ENCODE peak calls at places on chromosome 6, in nine cellular contexts. L, B, Q, P, H, N, E, I and O are unnamed samples.

GRCh38 chr6:13001951-13002350 is 285.4 kb downstream of the PHACTR1 start:
- DNase-seq in L (no peak), E (no peak), I (no peak), N (no peak), H (no peak), B (no peak), P (no peak), Q (no peak), O (no peak)

GRCh38 chr6:22886881-22887581 is 317.7 kb downstream of the HDGFL1 start:
- DNase-seq in P (no peak), E (no peak), B (no peak), Q (no peak), H (no peak), L (no peak), N (no peak), I (no peak), O (no peak)

GRCh38 chr6:140130074-140130473 is 755.6 kb upstream of the CITED2 start:
- DNase-seq in Q (no peak), E (no peak), I (no peak), B (no peak), P (no peak), N (no peak), H (no peak), L (no peak), O (no peak)

GRCh38 chr6:137904822-137905617 is 38.0 kb downstream of the TNFAIP3 start:
- DNase-seq in Q (no peak), H (no peak), I (no peak), N (peak; percentile 31), L (no peak), B (no peak), P (no peak), E (peak; percentile 15), O (peak; percentile 21)

GRCh38 chr6:107021786-107022185 is 6.2 kb upstream of the MTRES1 start:
- DNase-seq in H (no peak), L (no peak), P (no peak), I (no peak), N (no peak), B (peak; percentile 49), E (no peak), Q (no peak), O (no peak)

GRCh38 chr6:39887692-39888450 is 46.4 kb downstream of the MOCS1 start:
- DNase-seq in I (no peak), P (peak; percentile 20), Q (no peak), L (peak; percentile 34), N (peak; percentile 17), B (no peak), E (peak; percentile 80), H (no peak), O (no peak)

GRCh38 chr6:3268680-3269079 is 9.9 kb downstream of the PSMG4 start:
- DNase-seq in L (no peak), N (no peak), E (no peak), Q (no peak), I (no peak), B (no peak), H (no peak), P (no peak), O (no peak)

GRCh38 chr6:73409395-73409794 is 14.8 kb downstream of the DDX43 start:
- DNase-seq in P (no peak), I (no peak), H (no peak), E (no peak), Q (no peak), B (no peak), N (no peak), L (no peak), O (no peak)

GRCh38 chr6:13615802-13616140 is 636 bp downstream of the NOL7 start:
- DNase-seq in I (no peak), L (peak; percentile 50), P (peak; percentile 71), N (peak; percentile 75), Q (peak; percentile 25), H (peak; percentile 28), E (peak; percentile 54), B (peak; percentile 33), O (no peak)

GRCh38 chr6:43491750-43492661 is 14.6 kb downstream of the TJAP1 start:
- DNase-seq in H (no peak), L (no peak), B (peak; percentile 80), N (peak; percentile 76), P (no peak), E (peak; percentile 84), Q (no peak), I (no peak), O (no peak)

DNA sequence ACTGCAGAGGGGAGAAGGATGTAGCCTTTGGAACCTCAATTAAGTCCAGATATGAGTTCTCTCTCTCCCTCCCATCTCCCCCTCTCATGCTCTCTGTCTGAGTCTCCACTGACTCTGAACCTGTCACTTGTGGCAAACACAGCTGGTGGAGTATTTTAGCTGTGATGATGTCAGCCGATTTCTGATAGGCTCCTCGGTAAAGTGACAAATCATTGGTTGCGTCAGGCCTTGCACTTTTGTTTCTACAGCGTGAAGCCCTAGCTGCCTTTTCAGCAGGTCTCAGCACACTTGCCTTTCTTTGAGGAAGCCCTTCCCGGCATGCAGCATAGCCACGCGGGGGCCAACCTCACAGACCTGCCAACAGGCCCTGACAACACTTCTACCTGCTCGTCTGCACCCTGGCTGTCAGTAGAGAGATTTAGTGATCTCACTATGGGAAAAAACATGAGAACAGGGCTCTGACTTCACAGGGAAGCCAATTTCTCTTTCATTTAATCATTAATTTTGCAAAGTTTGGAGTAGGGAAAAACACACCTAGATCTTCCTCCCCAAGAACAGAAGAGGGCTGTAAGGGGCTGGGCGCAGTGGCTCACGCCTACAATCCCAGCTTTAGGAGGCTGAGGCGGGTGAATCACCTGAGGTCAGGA is 84.4 kb downstream of the GMPR start:
- DNase-seq in Q (peak; percentile 94), N (peak; percentile 61), L (no peak), B (peak; percentile 37), P (no peak), H (peak; percentile 87), E (peak; percentile 49), I (peak; percentile 78), O (peak; percentile 80)
- TF ChIP-seq CTCF in Q (peak; percentile 9), N (no peak), L (no peak), B (no peak), P (no peak), H (no peak), E (no peak), I (no peak), O (no peak)

GRCh38 chr6:124795879-124796838 is 166.1 kb upstream of the RNF217 start:
- DNase-seq in B (peak; percentile 33), P (peak; percentile 41), I (no peak), H (no peak), E (peak; percentile 19), N (no peak), L (peak; percentile 46), Q (peak; percentile 12), O (no peak)
- TF ChIP-seq CTCF in B (peak; percentile 29), P (peak; percentile 62), I (no peak), H (no peak), E (peak; percentile 65), N (no peak), L (peak; percentile 41), Q (peak; percentile 46), O (peak; percentile 24)

GRCh38 chr6:9233226-9233625 is 797.9 kb upstream of the SLC35B3 start:
- DNase-seq in H (no peak), Q (no peak), P (no peak), E (no peak), I (no peak), N (no peak), L (no peak), B (no peak), O (no peak)
- TF ChIP-seq CTCF in H (no peak), Q (no peak), P (no peak), E (no peak), I (no peak), N (no peak), L (no peak), B (no peak), O (no peak)

DNA sequence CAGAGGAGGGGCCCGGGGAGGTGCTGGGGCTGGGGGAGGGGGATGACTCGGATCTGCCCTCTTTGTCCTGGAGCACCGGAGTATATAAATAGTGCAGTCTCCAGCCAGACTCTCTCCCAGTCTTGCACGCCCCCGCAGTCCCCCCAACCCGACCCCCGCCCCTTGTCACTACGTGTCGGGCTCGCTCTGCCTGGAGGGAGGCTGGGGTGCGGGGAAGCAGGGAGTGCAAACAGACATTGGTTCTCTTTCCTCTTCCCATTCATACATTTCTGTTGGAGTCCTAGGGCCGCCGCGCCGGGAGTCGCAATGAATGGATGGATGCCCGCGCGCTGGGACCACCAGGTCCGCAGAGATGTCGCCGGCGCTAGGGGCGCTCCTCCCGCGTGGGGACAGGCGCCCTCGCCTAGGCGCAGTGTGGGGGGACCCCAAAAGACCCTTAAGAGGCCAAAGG is 179.3 kb downstream of the TBXT start:
- DNase-seq in P (peak; percentile 57), Q (no peak), H (no peak), E (no peak), N (no peak), B (no peak), I (no peak), L (no peak), O (no peak)
- TF ChIP-seq CTCF in P (peak; percentile 24), Q (no peak), H (no peak), E (no peak), N (no peak), B (no peak), I (no peak), L (no peak), O (no peak)